ENCODE peak calls at places on chromosomes 11 and 22, in ten cellular contexts. Z is ACHN; P is IMR-90; O is HFF-Myc; S is HCEC 1CT; U is activated T-cell treated with anti-CD3 and anti-CD28 coated beads, Interleukin-2, amount 50 U/mL, for 72 hours; W is kidney glomerular epithelial cell; G is activated naive CD4-positive, alpha-beta T cell treated with anti-CD3 and anti-CD28 coated beads, Interleukin-2, amount 10 ng/mL, durations not matched to agents 7 days and 5 days; N is fibroblast of the conjunctiva; B is T1000. V is an unnamed sample.

GRCh38 chr22:26681395-26681821 is 24.0 kb downstream of the MIAT start:
- DNase-seq in Z (peak), P (peak), O (no peak), S (peak), U (no peak), W (peak), G (no peak), N (no peak), B (peak), V (no peak)

GRCh38 chr22:43922123-43922522 is 1.5 kb upstream of the PNPLA3 start:
- DNase-seq in Z (no peak), P (no peak), O (no peak), S (no peak), U (no peak), W (no peak), G (no peak), N (no peak), B (no peak), V (no peak)

GRCh38 chr22:41387341-41387740 is 5.6 kb downstream of the TEF start:
- DNase-seq in Z (no peak), P (no peak), O (no peak), S (no peak), U (no peak), W (no peak), G (no peak), N (no peak), B (no peak), V (no peak)

GRCh38 chr11:35594680-35595079 is 23.6 kb upstream of the FJX1 start:
- DNase-seq in Z (no peak), P (no peak), O (no peak), S (no peak), U (no peak), W (no peak), G (no peak), N (no peak), B (no peak), V (no peak)

GRCh38 chr11:63998558-63999348 is 12.5 kb downstream of the OTUB1 start:
- DNase-seq in Z (no peak), P (no peak), O (no peak), S (no peak), U (no peak), W (no peak), G (no peak), N (no peak), B (no peak), V (no peak)

GRCh38 chr11:10573556-10573955 is 5.1 kb upstream of the LYVE1 start:
- DNase-seq in Z (no peak), P (no peak), O (no peak), S (no peak), U (no peak), W (no peak), G (no peak), N (no peak), B (no peak), V (no peak)

GRCh38 chr11:614583-615452 is 932 bp downstream of the IRF7 start:
- DNase-seq in Z (no peak), P (no peak), O (no peak), S (no peak), U (no peak), W (no peak), G (no peak), N (no peak), B (no peak), V (no peak)

GRCh38 chr11:103648054-103648453 is 388.4 kb upstream of the DDI1 start:
- DNase-seq in Z (no peak), P (no peak), O (no peak), S (no peak), U (no peak), W (no peak), G (no peak), N (no peak), B (no peak), V (no peak)

GRCh38 chr11:2913029-2913431 is 16.2 kb downstream of the PHLDA2 start:
- DNase-seq in Z (peak), P (peak), O (no peak), S (peak), U (no peak), W (peak), G (no peak), N (no peak), B (no peak), V (no peak)

GRCh38 chr22:19941365-19942070 is at the start of the genes COMT and TXNRD2:
- DNase-seq in Z (peak), P (peak), O (no peak), S (peak), U (peak), W (peak), G (peak), N (no peak), B (peak), V (peak)

GRCh38 chr11:58057481-58057880 is 26.7 kb downstream of the OR6Q1 start:
- DNase-seq in Z (no peak), P (peak), O (no peak), S (peak), U (no peak), W (no peak), G (no peak), N (no peak), B (no peak), V (no peak)

V was measured in T-helper 22 cell.